ENCODE peak calls at places on chromosomes 12 and 14, in ten cellular contexts. W is gastrocnemius medialis, M is nephron progenitor cell, D is GM12878, V is putamen, F is iPS DF 19.7, U is T-helper 2 cell, L is iPS-NIHi11, B is hypothalamus, C is B cell. S is an unnamed sample.

GRCh38 chr12:31768046-31768445 is 39.2 kb upstream of the AMN1 start:
- DNase-seq in W (no peak), M (no peak), D (no peak), V (no peak), F (no peak), U (no peak), L (no peak), B (no peak), C (no peak), S (no peak)

GRCh38 chr12:85237320-85237719 is 42.7 kb upstream of the ALX1 start:
- DNase-seq in W (no peak), M (no peak), D (no peak), V (no peak), F (no peak), U (no peak), L (no peak), B (no peak), C (no peak), S (no peak)

GRCh38 chr12:120230326-120230973 is 29.5 kb upstream of the RPLP0 start:
- DNase-seq in W (peak; percentile 92), M (peak; percentile 57), D (no peak), V (no peak), F (peak; percentile 98), U (no peak), L (peak; percentile 73), B (no peak), C (no peak), S (peak; percentile 88)

GRCh38 chr14:74737753-74738325 is 24.9 kb downstream of the FCF1 start:
- DNase-seq in W (no peak), M (no peak), D (no peak), V (no peak), F (no peak), U (no peak), L (no peak), B (no peak), C (no peak), S (no peak)

GRCh38 chr12:126781593-126781992 is 1485.4 kb upstream of the TMEM132C start:
- DNase-seq in W (no peak), M (no peak), D (no peak), V (no peak), F (no peak), U (no peak), L (no peak), B (no peak), C (no peak), S (no peak)

GRCh38 chr14:38705220-38705619 is 397.8 kb downstream of the SEC23A start:
- DNase-seq in W (no peak), M (no peak), D (no peak), V (no peak), F (no peak), U (no peak), L (no peak), B (no peak), C (no peak), S (no peak)

GRCh38 chr12:74317078-74317581 is 220.5 kb upstream of the ATXN7L3B start:
- DNase-seq in W (no peak), M (peak; percentile 18), D (no peak), V (peak; percentile 20), F (peak; percentile 33), U (no peak), L (peak; percentile 47), B (peak; percentile 16), C (no peak), S (no peak)

GRCh38 chr12:111781085-111781658 is 14.4 kb downstream of the ALDH2 start:
- DNase-seq in W (no peak), M (no peak), D (no peak), V (no peak), F (no peak), U (no peak), L (no peak), B (no peak), C (no peak), S (no peak)

GRCh38 chr12:92603741-92604432 is 98.9 kb upstream of the PLEKHG7 start:
- DNase-seq in W (no peak), M (no peak), D (no peak), V (no peak), F (no peak), U (no peak), L (no peak), B (no peak), C (no peak), S (no peak)

GRCh38 chr14:58873228-58873953 is 235.6 kb downstream of the DACT1 start:
- DNase-seq in W (no peak), M (no peak), D (no peak), V (no peak), F (no peak), U (no peak), L (no peak), B (no peak), C (no peak), S (no peak)

S was measured in WTC11.